ENCODE peak calls at places on chromosomes 1 and 21, in ten cellular contexts. One of them, this sample, is unnamed.

GRCh38 chr1:15799928-15800835 is 7.3 kb downstream of the UQCRHL start:
- DNase-seq in lower lobe of right lung: peak
- DNase-seq in DND-41: no peak
- DNase-seq in fibroblast of pulmonary artery: no peak
- DNase-seq in LNCaP clone FGC: no peak
- DNase-seq in CD8-positive, alpha-beta T cell: no peak
- DNase-seq in B cell: no peak
- DNase-seq in fibroblast of lung: peak
- DNase-seq in upper lobe of right lung: peak
- DNase-seq in tibial artery: peak
- DNase-seq in this sample: no peak

GRCh38 chr1:232905324-232906034 is 44.9 kb upstream of the NTPCR start:
- DNase-seq in fibroblast of pulmonary artery: no peak
- DNase-seq in tibial artery: no peak
- DNase-seq in B cell: no peak
- DNase-seq in LNCaP clone FGC: no peak
- DNase-seq in DND-41: peak
- DNase-seq in CD8-positive, alpha-beta T cell: no peak
- DNase-seq in lower lobe of right lung: no peak
- DNase-seq in fibroblast of lung: peak
- DNase-seq in upper lobe of right lung: no peak
- DNase-seq in this sample: no peak

GRCh38 chr1:60988827-60989363 is 93.5 kb upstream of the NFIA start:
- DNase-seq in fibroblast of lung: peak
- DNase-seq in DND-41: no peak
- DNase-seq in upper lobe of right lung: no peak
- DNase-seq in LNCaP clone FGC: no peak
- DNase-seq in fibroblast of pulmonary artery: no peak
- DNase-seq in B cell: no peak
- DNase-seq in lower lobe of right lung: no peak
- DNase-seq in tibial artery: no peak
- DNase-seq in CD8-positive, alpha-beta T cell: no peak
- DNase-seq in this sample: no peak

GRCh38 chr1:151537112-151537511 is 3.0 kb upstream of the TUFT1 start:
- DNase-seq in lower lobe of right lung: no peak
- DNase-seq in DND-41: no peak
- DNase-seq in tibial artery: no peak
- DNase-seq in CD8-positive, alpha-beta T cell: no peak
- DNase-seq in upper lobe of right lung: no peak
- DNase-seq in fibroblast of pulmonary artery: peak
- DNase-seq in fibroblast of lung: peak
- DNase-seq in B cell: no peak
- DNase-seq in LNCaP clone FGC: no peak
- DNase-seq in this sample: no peak

GRCh38 chr1:13760921-13761320 is 60.9 kb downstream of the PRDM2 start:
- DNase-seq in LNCaP clone FGC: peak
- DNase-seq in fibroblast of pulmonary artery: no peak
- DNase-seq in fibroblast of lung: no peak
- DNase-seq in lower lobe of right lung: no peak
- DNase-seq in upper lobe of right lung: no peak
- DNase-seq in CD8-positive, alpha-beta T cell: no peak
- DNase-seq in DND-41: no peak
- DNase-seq in B cell: no peak
- DNase-seq in tibial artery: no peak
- DNase-seq in this sample: no peak

GRCh38 chr21:21137986-21138385 is 139.8 kb downstream of the NCAM2 start:
- DNase-seq in tibial artery: no peak
- DNase-seq in CD8-positive, alpha-beta T cell: no peak
- DNase-seq in B cell: no peak
- DNase-seq in fibroblast of lung: peak
- DNase-seq in upper lobe of right lung: no peak
- DNase-seq in lower lobe of right lung: no peak
- DNase-seq in fibroblast of pulmonary artery: peak
- DNase-seq in DND-41: no peak
- DNase-seq in LNCaP clone FGC: no peak
- DNase-seq in this sample: no peak

GRCh38 chr1:17018849-17019248 is 7.1 kb upstream of the ATP13A2 start:
- DNase-seq in lower lobe of right lung: no peak
- DNase-seq in CD8-positive, alpha-beta T cell: no peak
- DNase-seq in LNCaP clone FGC: no peak
- DNase-seq in upper lobe of right lung: no peak
- DNase-seq in fibroblast of lung: no peak
- DNase-seq in B cell: no peak
- DNase-seq in tibial artery: no peak
- DNase-seq in DND-41: no peak
- DNase-seq in fibroblast of pulmonary artery: no peak
- DNase-seq in this sample: peak

GRCh38 chr1:234845097-234845660 is 235.2 kb upstream of the IRF2BP2 start:
- DNase-seq in DND-41: peak
- DNase-seq in fibroblast of lung: peak
- DNase-seq in upper lobe of right lung: no peak
- DNase-seq in CD8-positive, alpha-beta T cell: no peak
- DNase-seq in fibroblast of pulmonary artery: no peak
- DNase-seq in B cell: no peak
- DNase-seq in tibial artery: no peak
- DNase-seq in LNCaP clone FGC: no peak
- DNase-seq in lower lobe of right lung: no peak
- DNase-seq in this sample: no peak

GRCh38 chr1:100296140-100296539 is 30.1 kb downstream of the RTCA start:
- DNase-seq in DND-41: no peak
- DNase-seq in upper lobe of right lung: no peak
- DNase-seq in CD8-positive, alpha-beta T cell: no peak
- DNase-seq in lower lobe of right lung: no peak
- DNase-seq in fibroblast of lung: no peak
- DNase-seq in B cell: no peak
- DNase-seq in fibroblast of pulmonary artery: no peak
- DNase-seq in tibial artery: no peak
- DNase-seq in LNCaP clone FGC: no peak
- DNase-seq in this sample: no peak

GRCh38 chr1:100302756-100303155 is 36.7 kb downstream of the RTCA start:
- DNase-seq in fibroblast of lung: no peak
- DNase-seq in DND-41: no peak
- DNase-seq in fibroblast of pulmonary artery: no peak
- DNase-seq in tibial artery: no peak
- DNase-seq in B cell: no peak
- DNase-seq in upper lobe of right lung: no peak
- DNase-seq in lower lobe of right lung: no peak
- DNase-seq in CD8-positive, alpha-beta T cell: no peak
- DNase-seq in LNCaP clone FGC: no peak
- DNase-seq in this sample: no peak

GRCh38 chr1:100299521-100300222 is 33.7 kb downstream of the RTCA start:
- DNase-seq in LNCaP clone FGC: no peak
- DNase-seq in lower lobe of right lung: no peak
- DNase-seq in DND-41: no peak
- DNase-seq in B cell: no peak
- DNase-seq in fibroblast of pulmonary artery: no peak
- DNase-seq in CD8-positive, alpha-beta T cell: no peak
- DNase-seq in fibroblast of lung: no peak
- DNase-seq in upper lobe of right lung: no peak
- DNase-seq in tibial artery: no peak
- DNase-seq in this sample: no peak

GRCh38 chr1:100300691-100301090 is 34.7 kb downstream of the RTCA start:
- DNase-seq in tibial artery: no peak
- DNase-seq in CD8-positive, alpha-beta T cell: no peak
- DNase-seq in DND-41: no peak
- DNase-seq in fibroblast of lung: no peak
- DNase-seq in LNCaP clone FGC: no peak
- DNase-seq in upper lobe of right lung: no peak
- DNase-seq in fibroblast of pulmonary artery: no peak
- DNase-seq in lower lobe of right lung: no peak
- DNase-seq in B cell: no peak
- DNase-seq in this sample: no peak

GRCh38 chr1:100298512-100298911 is 32.5 kb downstream of the RTCA start:
- DNase-seq in fibroblast of lung: no peak
- DNase-seq in tibial artery: no peak
- DNase-seq in DND-41: no peak
- DNase-seq in CD8-positive, alpha-beta T cell: no peak
- DNase-seq in lower lobe of right lung: no peak
- DNase-seq in fibroblast of pulmonary artery: no peak
- DNase-seq in upper lobe of right lung: no peak
- DNase-seq in LNCaP clone FGC: no peak
- DNase-seq in B cell: no peak
- DNase-seq in this sample: no peak
- TF ChIP-seq CTCF in fibroblast of lung: no peak
- TF ChIP-seq CTCF in tibial artery: no peak
- TF ChIP-seq CTCF in DND-41: no peak
- TF ChIP-seq CTCF in CD8-positive, alpha-beta T cell: no peak
- TF ChIP-seq CTCF in lower lobe of right lung: no peak
- TF ChIP-seq CTCF in fibroblast of pulmonary artery: no peak
- TF ChIP-seq CTCF in upper lobe of right lung: no peak
- TF ChIP-seq CTCF in LNCaP clone FGC: no peak
- TF ChIP-seq CTCF in B cell: no peak
- TF ChIP-seq CTCF in this sample: no peak

DNA sequence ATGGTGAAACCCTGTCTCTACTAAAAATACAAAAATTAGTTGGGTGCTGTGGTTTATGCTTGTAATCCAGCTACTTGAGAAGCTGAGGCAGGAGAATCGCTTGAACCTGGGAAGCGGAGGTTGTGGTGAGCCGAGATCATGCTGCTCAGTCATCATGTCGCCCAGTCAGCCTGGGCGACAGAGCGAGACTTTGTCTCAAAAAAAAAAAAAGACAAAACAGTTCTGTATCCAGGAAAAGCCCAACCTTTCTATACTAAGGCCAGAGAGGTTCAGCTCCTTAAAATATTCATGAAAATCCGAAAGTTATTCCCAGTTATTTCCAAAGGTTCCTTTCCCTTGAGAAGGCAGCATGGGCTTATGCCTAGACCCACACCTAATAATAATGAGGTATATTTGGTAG is 4.2 kb downstream of the MRPL37 start:
- DNase-seq in LNCaP clone FGC: no peak
- DNase-seq in upper lobe of right lung: no peak
- DNase-seq in fibroblast of pulmonary artery: no peak
- DNase-seq in fibroblast of lung: no peak
- DNase-seq in CD8-positive, alpha-beta T cell: no peak
- DNase-seq in B cell: no peak
- DNase-seq in DND-41: no peak
- DNase-seq in lower lobe of right lung: no peak
- DNase-seq in tibial artery: no peak
- DNase-seq in this sample: no peak
- TF ChIP-seq CTCF in LNCaP clone FGC: no peak
- TF ChIP-seq CTCF in upper lobe of right lung: no peak
- TF ChIP-seq CTCF in fibroblast of pulmonary artery: no peak
- TF ChIP-seq CTCF in fibroblast of lung: no peak
- TF ChIP-seq CTCF in CD8-positive, alpha-beta T cell: no peak
- TF ChIP-seq CTCF in B cell: no peak
- TF ChIP-seq CTCF in DND-41: no peak
- TF ChIP-seq CTCF in lower lobe of right lung: no peak
- TF ChIP-seq CTCF in tibial artery: no peak
- TF ChIP-seq CTCF in this sample: no peak

GRCh38 chr1:77016371-77016770 is 149.1 kb downstream of the ST6GALNAC5 start:
- DNase-seq in B cell: no peak
- DNase-seq in CD8-positive, alpha-beta T cell: no peak
- DNase-seq in LNCaP clone FGC: no peak
- DNase-seq in fibroblast of lung: no peak
- DNase-seq in lower lobe of right lung: no peak
- DNase-seq in fibroblast of pulmonary artery: no peak
- DNase-seq in tibial artery: no peak
- DNase-seq in DND-41: no peak
- DNase-seq in upper lobe of right lung: no peak
- DNase-seq in this sample: no peak

GRCh38 chr1:77021637-77022036 is 154.4 kb downstream of the ST6GALNAC5 start:
- DNase-seq in fibroblast of pulmonary artery: no peak
- DNase-seq in CD8-positive, alpha-beta T cell: no peak
- DNase-seq in B cell: no peak
- DNase-seq in LNCaP clone FGC: no peak
- DNase-seq in upper lobe of right lung: no peak
- DNase-seq in tibial artery: no peak
- DNase-seq in DND-41: no peak
- DNase-seq in fibroblast of lung: no peak
- DNase-seq in lower lobe of right lung: no peak
- DNase-seq in this sample: no peak

GRCh38 chr1:77014396-77014795 is 147.1 kb downstream of the ST6GALNAC5 start:
- DNase-seq in upper lobe of right lung: no peak
- DNase-seq in B cell: no peak
- DNase-seq in fibroblast of pulmonary artery: no peak
- DNase-seq in DND-41: no peak
- DNase-seq in CD8-positive, alpha-beta T cell: no peak
- DNase-seq in LNCaP clone FGC: no peak
- DNase-seq in fibroblast of lung: peak
- DNase-seq in tibial artery: no peak
- DNase-seq in lower lobe of right lung: no peak
- DNase-seq in this sample: no peak

GRCh38 chr1:77015748-77016341 is 148.6 kb downstream of the ST6GALNAC5 start:
- DNase-seq in fibroblast of pulmonary artery: no peak
- DNase-seq in CD8-positive, alpha-beta T cell: no peak
- DNase-seq in LNCaP clone FGC: no peak
- DNase-seq in fibroblast of lung: no peak
- DNase-seq in B cell: no peak
- DNase-seq in upper lobe of right lung: no peak
- DNase-seq in tibial artery: no peak
- DNase-seq in lower lobe of right lung: no peak
- DNase-seq in DND-41: no peak
- DNase-seq in this sample: no peak

GRCh38 chr1:77018386-77019156 is 151.3 kb downstream of the ST6GALNAC5 start:
- DNase-seq in tibial artery: no peak
- DNase-seq in LNCaP clone FGC: peak
- DNase-seq in CD8-positive, alpha-beta T cell: no peak
- DNase-seq in lower lobe of right lung: no peak
- DNase-seq in fibroblast of pulmonary artery: no peak
- DNase-seq in DND-41: no peak
- DNase-seq in fibroblast of lung: no peak
- DNase-seq in upper lobe of right lung: no peak
- DNase-seq in B cell: no peak
- DNase-seq in this sample: no peak
- TF ChIP-seq CTCF in tibial artery: no peak
- TF ChIP-seq CTCF in LNCaP clone FGC: no peak
- TF ChIP-seq CTCF in CD8-positive, alpha-beta T cell: no peak
- TF ChIP-seq CTCF in lower lobe of right lung: no peak
- TF ChIP-seq CTCF in fibroblast of pulmonary artery: no peak
- TF ChIP-seq CTCF in DND-41: no peak
- TF ChIP-seq CTCF in fibroblast of lung: no peak
- TF ChIP-seq CTCF in upper lobe of right lung: no peak
- TF ChIP-seq CTCF in B cell: no peak
- TF ChIP-seq CTCF in this sample: no peak

DNA sequence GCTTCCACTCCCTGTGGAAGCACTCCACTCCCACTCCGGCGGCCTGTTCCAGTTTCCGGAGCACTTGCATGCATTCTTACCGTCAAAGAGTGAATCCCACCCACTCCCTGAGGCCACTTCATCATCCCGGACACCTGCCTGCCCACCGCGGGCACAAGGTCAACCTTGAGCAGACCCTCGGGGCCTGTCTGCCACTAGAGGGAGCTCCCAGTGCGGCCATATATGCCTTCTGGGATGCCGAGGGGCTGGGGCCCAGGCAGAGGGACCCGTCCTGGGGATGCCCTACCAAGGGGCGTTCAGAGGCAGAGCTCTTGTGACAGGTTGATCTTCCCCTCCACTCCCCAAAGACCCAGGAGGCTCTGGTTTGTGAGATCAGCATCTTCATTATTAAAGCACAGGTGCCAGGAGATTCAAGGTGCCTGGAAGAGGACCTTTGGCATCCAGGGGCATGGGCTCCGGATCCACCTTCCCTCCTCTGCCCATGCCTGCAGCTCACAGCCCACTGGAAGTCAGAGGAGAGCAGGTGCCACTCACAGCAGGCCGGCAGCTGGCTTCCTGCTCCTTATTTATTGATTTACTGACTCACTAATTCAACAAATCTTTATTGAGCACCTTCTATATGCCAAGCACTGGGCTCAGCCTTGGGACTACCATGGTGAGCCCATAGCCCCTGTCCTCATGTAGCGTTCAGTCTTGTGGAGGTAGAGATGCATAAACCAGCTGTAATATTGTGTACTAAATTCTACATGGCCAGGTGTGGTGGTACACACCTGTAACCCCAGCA is 47.3 kb downstream of the UBIAD1 start:
- DNase-seq in upper lobe of right lung: no peak
- DNase-seq in tibial artery: no peak
- DNase-seq in fibroblast of lung: no peak
- DNase-seq in LNCaP clone FGC: no peak
- DNase-seq in CD8-positive, alpha-beta T cell: peak
- DNase-seq in lower lobe of right lung: no peak
- DNase-seq in fibroblast of pulmonary artery: no peak
- DNase-seq in B cell: peak
- DNase-seq in DND-41: peak
- DNase-seq in this sample: peak
- TF ChIP-seq CTCF in upper lobe of right lung: peak
- TF ChIP-seq CTCF in tibial artery: no peak
- TF ChIP-seq CTCF in fibroblast of lung: peak
- TF ChIP-seq CTCF in LNCaP clone FGC: peak
- TF ChIP-seq CTCF in CD8-positive, alpha-beta T cell: peak
- TF ChIP-seq CTCF in lower lobe of right lung: peak
- TF ChIP-seq CTCF in fibroblast of pulmonary artery: peak
- TF ChIP-seq CTCF in B cell: peak
- TF ChIP-seq CTCF in DND-41: peak
- TF ChIP-seq CTCF in this sample: peak

This sample was measured in GM13977.